ENCODE peak calls at places on chromosomes 6 and 20, in six cellular contexts. E is adrenal gland, S is fibroblast of lung, Y is astrocyte, Z is heart right ventricle, K is left ventricle myocardium inferior. D is an unnamed sample.

GRCh38 chr6:101001607-101002006 is 120.5 kb upstream of the ASCC3 start:
- DNase-seq in E (no peak), S (no peak), Y (no peak), Z (no peak), K (no peak), D (no peak)

GRCh38 chr20:59770270-59770669 is 163.2 kb downstream of the SYCP2 start:
- DNase-seq in E (no peak), S (no peak), Y (no peak), Z (no peak), K (no peak), D (no peak)

GRCh38 chr6:88166493-88166900 is 350 bp upstream of the CNR1 start:
- DNase-seq in E (no peak), S (no peak), Y (no peak), Z (peak; percentile 14), K (no peak), D (no peak)

GRCh38 chr6:143806282-143807102 is 36.6 kb upstream of the LTV1 start:
- DNase-seq in E (peak; percentile 51), S (peak; percentile 67), Y (peak; percentile 82), Z (no peak), K (no peak), D (peak; percentile 29)

GRCh38 chr20:49983123-49983847 is 505 bp downstream of the SNAI1 start:
- DNase-seq in E (no peak), S (no peak), Y (no peak), Z (no peak), K (no peak), D (no peak)

GRCh38 chr6:32947552-32948465 is 5.1 kb downstream of the HLA-DMA start:
- DNase-seq in E (peak; percentile 61), S (peak; percentile 54), Y (no peak), Z (no peak), K (no peak), D (no peak)

GRCh38 chr20:34995192-34995591 is 39.5 kb downstream of the MYH7B start:
- DNase-seq in E (no peak), S (no peak), Y (no peak), Z (no peak), K (no peak), D (no peak)

GRCh38 chr6:146300540-146300939 is 243.1 kb upstream of the RAB32 start:
- DNase-seq in E (no peak), S (no peak), Y (no peak), Z (no peak), K (no peak), D (no peak)

GRCh38 chr6:41824571-41825569 is 37.4 kb downstream of the TOMM6 start:
- DNase-seq in E (no peak), S (no peak), Y (peak; percentile 51), Z (no peak), K (no peak), D (peak; percentile 18)

GRCh38 chr20:419556-420168 is 11.6 kb downstream of the RBCK1 start:
- DNase-seq in E (no peak), S (no peak), Y (no peak), Z (no peak), K (no peak), D (no peak)

GRCh38 chr6:113695506-113695905 is 161.6 kb upstream of the MARCKS start:
- DNase-seq in E (no peak), S (peak; percentile 90), Y (peak; percentile 72), Z (no peak), K (no peak), D (no peak)

GRCh38 chr6:109076421-109076820 is 18.2 kb downstream of the SESN1 start:
- DNase-seq in E (no peak), S (no peak), Y (no peak), Z (no peak), K (no peak), D (no peak)

GRCh38 chr6:148223424-148223842 is 119.2 kb upstream of the SASH1 start:
- DNase-seq in E (no peak), S (peak; percentile 40), Y (peak; percentile 76), Z (no peak), K (no peak), D (peak; percentile 29)

GRCh38 chr6:137661601-137662000 is 167.4 kb upstream of the OLIG3 start:
- DNase-seq in E (peak; percentile 46), S (peak; percentile 30), Y (no peak), Z (peak; percentile 19), K (no peak), D (no peak)

GRCh38 chr6:142940487-142940886 is 4.5 kb downstream of the HIVEP2 start:
- DNase-seq in E (no peak), S (no peak), Y (peak; percentile 85), Z (no peak), K (no peak), D (no peak)

GRCh38 chr6:135311446-135312200 is 130.5 kb downstream of the MYB start:
- DNase-seq in E (no peak), S (no peak), Y (no peak), Z (no peak), K (no peak), D (no peak)

DNA sequence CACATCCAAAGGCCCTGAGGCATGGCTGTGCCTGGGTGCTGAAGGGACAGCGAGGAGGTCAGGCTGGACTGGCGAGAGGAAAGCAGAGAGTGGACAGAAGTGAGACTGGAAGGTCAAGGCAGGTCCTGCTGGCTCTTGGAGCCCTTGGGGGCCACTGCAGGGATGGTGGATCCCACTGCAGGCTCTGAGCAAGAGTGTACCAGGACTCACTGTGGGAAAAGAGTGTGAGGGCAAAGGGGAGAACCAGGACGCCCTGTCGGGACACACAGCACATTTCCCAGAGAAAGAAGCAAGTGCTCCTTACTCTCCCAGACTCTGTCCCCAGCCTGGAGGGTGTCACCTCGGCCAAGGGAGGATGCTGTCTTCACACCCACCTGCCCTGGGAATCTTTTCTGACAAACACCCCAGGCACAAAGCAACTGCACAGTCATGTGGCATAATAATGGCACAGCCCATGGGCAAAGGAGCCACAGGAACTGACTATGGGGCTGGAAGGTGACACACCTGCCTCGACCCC is 172.3 kb upstream of the CST7 start:
- DNase-seq in E (no peak), S (no peak), Y (no peak), Z (no peak), K (no peak), D (no peak)
- H3K4me3 ChIP-seq in E (no peak overlapping the region), S (no peak overlapping the region), Y (no peak overlapping the region), Z (no peak overlapping the region), K (no peak overlapping the region), D (no peak overlapping the region)

GRCh38 chr6:3825331-3825831 is 23.8 kb upstream of the FAM50B start:
- DNase-seq in E (peak; percentile 23), S (peak; percentile 42), Y (no peak), Z (peak; percentile 53), K (peak; percentile 63), D (no peak)
- TF ChIP-seq CTCF in E (no peak), S (peak; percentile 46), Y (peak; percentile 39), Z (peak; percentile 26), K (peak; percentile 58), D (peak; percentile 13)

GRCh38 chr20:46009847-46010246 is 1.1 kb downstream of the MMP9 start:
- DNase-seq in E (no peak), S (no peak), Y (no peak), Z (no peak), K (no peak), D (no peak)
- H3K27me3 ChIP-seq in E (peaks cover 38% of the 10 kb centered on the region), S (peaks cover 60% of the 10 kb centered on the region), Y (peaks cover 58% of the 10 kb centered on the region), Z (peaks cover 100% of the 10 kb centered on the region), K (peaks cover 100% of the 10 kb centered on the region), D (peaks cover 54% of the 10 kb centered on the region)

DNA sequence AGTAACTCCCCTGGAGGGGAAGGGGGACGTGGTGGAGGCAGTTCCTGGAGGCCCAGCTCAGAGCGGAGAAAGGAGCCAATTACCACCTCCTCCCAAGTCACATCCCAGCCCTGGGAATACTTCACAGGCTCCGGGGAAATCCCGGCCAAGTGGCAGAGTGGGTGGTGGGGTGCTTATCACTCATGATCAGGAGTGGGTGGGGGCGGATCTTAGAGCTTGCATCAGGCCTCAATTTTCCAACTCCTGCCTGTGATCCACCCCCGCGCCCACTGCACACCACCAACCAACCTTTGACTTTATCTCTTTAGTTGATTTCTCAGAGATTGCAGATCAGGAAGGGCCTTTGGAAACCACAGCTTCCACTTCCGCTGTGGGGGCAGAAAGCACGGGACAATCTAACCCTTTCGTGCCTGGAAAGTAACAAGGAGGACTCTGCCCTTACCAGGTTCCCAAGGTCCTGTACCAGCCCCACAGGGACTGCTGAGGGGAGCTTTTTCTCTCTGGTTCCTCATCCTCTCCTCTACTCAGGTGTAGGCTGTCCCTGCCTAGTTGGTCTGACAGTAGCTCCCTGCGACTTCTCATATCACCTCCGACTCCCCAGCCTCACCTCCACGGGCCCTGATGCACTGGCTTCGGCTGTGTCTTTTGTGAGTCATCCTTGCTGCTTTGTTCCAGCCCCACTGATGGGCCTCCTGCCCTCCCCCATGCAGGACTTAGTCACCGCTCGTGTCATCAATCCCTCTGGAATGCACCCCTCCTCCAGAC is 24.9 kb upstream of the IER3 start:
- DNase-seq in E (peak; percentile 93), S (peak; percentile 91), Y (peak; percentile 97), Z (no peak), K (no peak), D (peak; percentile 92)
- H3K4me3 ChIP-seq in E (no peak overlapping the region), S (peak overlapping the region; percentile 1), Y (peak overlapping the region; percentile 43), Z (no peak overlapping the region), K (no peak overlapping the region), D (no peak overlapping the region)

DNA sequence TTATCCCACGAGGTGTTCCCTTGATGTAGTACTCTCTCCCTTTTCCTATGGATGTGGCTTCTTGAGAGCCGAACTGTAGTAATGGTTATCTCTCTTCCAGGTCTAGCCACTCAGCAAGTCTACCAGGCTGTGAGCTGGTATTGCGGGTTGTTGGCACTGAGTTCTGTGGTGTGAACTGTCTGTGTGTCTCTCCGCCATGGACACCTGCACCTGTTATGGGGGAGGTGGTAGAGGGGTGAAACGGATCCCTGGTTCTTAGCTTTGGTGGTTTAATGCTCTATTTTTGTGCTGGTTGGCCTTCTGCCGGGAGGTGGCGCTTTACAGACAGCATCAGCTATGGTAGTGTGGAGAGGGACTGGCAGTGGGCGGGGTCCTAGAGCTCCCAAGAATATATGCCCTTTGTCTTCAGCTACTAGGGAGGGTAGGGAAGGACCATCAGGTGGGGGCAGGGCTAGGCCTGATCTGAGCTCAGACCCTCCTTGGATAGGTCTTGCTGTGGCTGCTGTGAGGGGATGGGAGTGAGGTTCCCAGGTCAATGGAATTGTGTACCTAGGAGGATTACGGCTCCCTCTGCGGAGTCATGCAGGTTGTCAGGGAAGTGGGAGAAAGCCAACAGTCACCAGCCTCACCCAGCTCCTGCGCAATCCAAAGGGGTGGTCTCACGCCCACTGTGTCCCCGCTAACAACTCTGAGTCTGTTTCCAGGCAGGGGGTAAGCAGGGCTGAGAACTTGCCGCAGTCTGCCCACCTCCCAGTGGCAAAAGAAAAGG is 154.2 kb downstream of the CCDC170 start:
- DNase-seq in E (no peak), S (no peak), Y (no peak), Z (no peak), K (no peak), D (no peak)
- TF ChIP-seq CTCF in E (no peak), S (peak; percentile 13), Y (no peak), Z (no peak), K (no peak), D (peak; percentile 23)

DNA sequence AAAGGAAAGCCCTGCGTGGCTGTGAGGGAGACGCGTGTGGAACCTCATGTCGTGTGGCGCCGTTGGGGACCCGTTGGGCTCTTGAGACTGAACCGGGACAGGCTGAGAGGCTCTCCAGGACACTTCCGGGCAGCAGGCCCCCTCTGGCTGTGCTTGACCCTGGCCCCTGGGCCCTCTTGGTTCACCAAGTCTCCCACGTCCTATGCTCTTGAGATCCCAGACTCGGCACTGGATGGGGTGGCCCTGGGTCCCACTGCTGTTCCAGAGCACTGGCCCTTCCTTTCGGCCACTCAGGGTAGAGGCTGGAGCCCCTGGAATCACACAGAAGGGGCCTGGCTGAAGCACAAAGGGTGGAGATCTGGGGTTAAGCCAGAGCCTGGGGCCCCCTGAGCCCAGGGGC is 30.4 kb downstream of the NTSR1 start:
- DNase-seq in E (no peak), S (no peak), Y (no peak), Z (no peak), K (peak; percentile 4), D (no peak)
- H3K27me3 ChIP-seq in E (peaks cover 41% of the 10 kb centered on the region), S (no peaks in the 10 kb centered on the region), Y (no peaks in the 10 kb centered on the region), Z (peaks cover 44% of the 10 kb centered on the region), K (peaks cover 100% of the 10 kb centered on the region), D (peaks cover 9% of the 10 kb centered on the region)